ENCODE peak calls at places on chromosomes 1 and 21, in five cellular contexts. Z is fibroblast of pulmonary artery, R is AG04450, O is left ventricle myocardium inferior, B is breast epithelium. D is an unnamed sample.
A peak's percentile ranks its signal among the peaks of the same experiment; 100 is the strongest.

GRCh38 chr1:67085326-67085725 is 31.4 kb upstream of the SLC35D1 start:
- DNase-seq in Z (no peak), R (no peak), O (no peak), B (no peak), D (no peak)

GRCh38 chr1:234555390-234556112 is 54.4 kb downstream of the IRF2BP2 start:
- DNase-seq in Z (no peak), R (no peak), O (no peak), B (peak; percentile 15), D (no peak)

GRCh38 chr1:109482796-109483638 is 688 bp upstream of the ATXN7L2 start:
- DNase-seq in Z (no peak), R (no peak), O (no peak), B (no peak), D (peak; percentile 65)

GRCh38 chr1:40247655-40248054 is at the start of gene TMCO2:
- DNase-seq in Z (no peak), R (no peak), O (no peak), B (no peak), D (no peak)

GRCh38 chr1:41109316-41110263 is 88.1 kb upstream of the SLFNL1 start:
- DNase-seq in Z (peak; percentile 98), R (peak; percentile 73), O (no peak), B (peak; percentile 81), D (no peak)

GRCh38 chr1:116330342-116330652 is 42.7 kb upstream of the ATP1A1 start:
- DNase-seq in Z (no peak), R (no peak), O (no peak), B (no peak), D (no peak)

GRCh38 chr1:173420330-173420806 is 56.8 kb upstream of the PRDX6 start:
- DNase-seq in Z (peak; percentile 86), R (peak; percentile 60), O (peak; percentile 26), B (peak; percentile 27), D (no peak)

GRCh38 chr1:212289262-212290077 is 4.3 kb downstream of the PPP2R5A start:
- DNase-seq in Z (no peak), R (no peak), O (no peak), B (no peak), D (no peak)

GRCh38 chr1:115829023-115829674 is 11.8 kb downstream of the NHLH2 start:
- DNase-seq in Z (peak; percentile 71), R (peak; percentile 27), O (no peak), B (no peak), D (peak; percentile 62)

GRCh38 chr1:246178902-246179301 is 328.2 kb downstream of the SMYD3 start:
- DNase-seq in Z (no peak), R (no peak), O (no peak), B (no peak), D (no peak)

GRCh38 chr1:11198257-11198656 is 9.1 kb downstream of the ANGPTL7 start:
- DNase-seq in Z (no peak), R (no peak), O (no peak), B (no peak), D (no peak)

GRCh38 chr1:176876966-176877515 is 287.5 kb downstream of the ASTN1 start:
- DNase-seq in Z (no peak), R (no peak), O (no peak), B (no peak), D (no peak)

GRCh38 chr1:109151146-109151545 is 37.2 kb downstream of the ELAPOR1 start:
- DNase-seq in Z (peak; percentile 80), R (peak; percentile 44), O (peak; percentile 47), B (peak; percentile 27), D (no peak)

GRCh38 chr1:218135358-218135757 is 149.7 kb upstream of the RRP15 start:
- DNase-seq in Z (no peak), R (no peak), O (no peak), B (no peak), D (no peak)

GRCh38 chr1:240155605-240156004 is 63.9 kb downstream of the FMN2 start:
- DNase-seq in Z (no peak), R (no peak), O (no peak), B (no peak), D (no peak)

GRCh38 chr1:188325211-188325610 is 1496.5 kb downstream of the PLA2G4A start:
- DNase-seq in Z (no peak), R (no peak), O (no peak), B (no peak), D (no peak)

GRCh38 chr1:214584805-214585766 is 17.9 kb upstream of the CENPF start:
- DNase-seq in Z (peak; percentile 76), R (peak; percentile 26), O (no peak), B (no peak), D (no peak)

GRCh38 chr1:45752441-45753052 is 2.1 kb upstream of the IPP start:
- DNase-seq in Z (peak; percentile 28), R (no peak), O (no peak), B (no peak), D (no peak)

GRCh38 chr1:246165826-246166709 is 341.0 kb downstream of the SMYD3 start:
- DNase-seq in Z (no peak), R (no peak), O (no peak), B (no peak), D (no peak)

GRCh38 chr1:19765623-19766022 is 34.1 kb downstream of the TMCO4 start:
- DNase-seq in Z (peak; percentile 88), R (peak; percentile 67), O (no peak), B (no peak), D (no peak)

GRCh38 chr21:42939581-42940413 is 14.4 kb upstream of the ERVH48-1 start:
- DNase-seq in Z (peak; percentile 98), R (peak; percentile 91), O (peak; percentile 48), B (peak; percentile 85), D (peak; percentile 78)
- H3K4me3 ChIP-seq in Z (peak overlapping the region; percentile 19), R (peak overlapping the region; percentile 52), O (peak overlapping the region; percentile 41), B (no peak overlapping the region), D (no peak overlapping the region)

DNA sequence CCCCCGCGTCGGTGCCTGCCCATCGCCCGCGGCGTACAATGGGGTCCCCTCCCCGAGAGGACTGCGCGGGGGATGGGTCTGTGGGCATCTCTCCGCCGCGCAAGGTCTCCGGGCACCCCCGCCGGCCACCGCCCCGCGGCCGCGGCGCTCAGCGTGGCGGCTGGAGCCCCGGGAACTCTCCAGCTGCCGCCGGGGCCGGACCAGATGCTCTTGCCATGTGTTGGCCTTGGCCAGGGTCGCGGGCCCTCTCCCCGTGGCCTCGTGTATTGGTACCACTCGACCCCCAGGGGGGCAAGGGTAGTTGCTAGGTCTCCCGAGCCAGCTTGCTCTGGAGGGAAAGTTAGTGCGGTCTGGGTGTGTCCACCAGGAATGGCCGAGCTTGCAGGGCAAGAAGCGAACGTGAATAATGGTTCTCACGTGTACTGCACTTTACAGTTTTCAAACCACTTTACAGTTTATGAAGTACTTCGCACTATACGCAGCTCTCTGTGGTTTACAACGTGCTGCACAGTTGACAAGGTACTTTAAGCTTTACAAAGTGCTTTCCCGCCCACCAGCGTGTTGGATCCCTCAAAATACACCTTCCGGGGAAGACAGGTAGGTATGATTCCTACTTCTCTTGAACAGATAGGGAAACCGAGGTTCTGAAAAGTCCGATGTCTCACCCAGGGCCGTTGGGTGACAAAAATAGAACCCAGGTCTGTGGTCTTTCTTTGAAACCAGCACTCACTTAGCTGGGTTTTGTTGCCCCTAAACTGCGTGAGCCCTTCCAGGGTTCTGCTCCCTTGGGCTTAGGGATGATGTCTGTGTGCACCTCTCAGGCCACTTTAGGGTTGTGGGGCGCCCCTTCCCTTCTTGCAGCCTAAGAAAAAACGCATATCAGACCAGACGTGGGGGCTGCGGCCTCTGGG is 1.2 kb downstream of the EPHB2 start:
- DNase-seq in Z (peak; percentile 30), R (no peak), O (no peak), B (no peak), D (no peak)
- H3K4me3 ChIP-seq in Z (peak overlapping the region; percentile 54), R (peak overlapping the region; percentile 69), O (peak overlapping the region; percentile 66), B (peak overlapping the region; percentile 48), D (peak overlapping the region; percentile 78)

GRCh38 chr1:14910947-14911721 is 242.4 kb upstream of the TMEM51 start:
- DNase-seq in Z (no peak), R (no peak), O (no peak), B (peak; percentile 97), D (no peak)

GRCh38 chr1:14913475-14914155 is 239.9 kb upstream of the TMEM51 start:
- DNase-seq in Z (no peak), R (no peak), O (no peak), B (peak; percentile 76), D (no peak)

GRCh38 chr1:14914351-14914988 is 239.1 kb upstream of the TMEM51 start:
- DNase-seq in Z (no peak), R (no peak), O (no peak), B (no peak), D (no peak)

GRCh38 chr1:14915356-14916054 is 238.0 kb upstream of the TMEM51 start:
- DNase-seq in Z (peak; percentile 40), R (no peak), O (peak; percentile 32), B (peak; percentile 30), D (no peak)

DNA sequence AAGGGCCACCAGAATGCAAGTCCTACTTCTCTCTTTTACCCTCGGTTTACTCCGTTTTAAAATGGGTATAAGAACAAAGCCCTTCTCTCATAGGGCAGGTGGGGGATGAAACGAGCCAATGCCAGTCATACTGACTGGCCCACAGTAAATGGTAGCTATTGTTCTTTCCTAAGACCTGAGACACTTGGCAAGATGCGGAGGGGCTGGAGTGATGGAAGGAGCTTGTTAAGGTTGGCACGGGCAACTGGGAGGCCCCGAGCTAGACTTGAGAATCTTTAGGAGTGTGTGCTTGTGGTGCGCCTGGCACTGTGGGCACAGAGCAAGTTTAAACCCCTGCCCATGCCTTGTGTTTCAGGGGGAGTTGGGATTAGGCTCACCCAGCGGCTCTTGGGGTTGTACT is 240.7 kb upstream of the TMEM51 start:
- DNase-seq in Z (no peak), R (no peak), O (no peak), B (peak; percentile 85), D (no peak)
- H3K4me3 ChIP-seq in Z (no peak overlapping the region), R (no peak overlapping the region), O (no peak overlapping the region), B (no peak overlapping the region), D (no peak overlapping the region)

DNA sequence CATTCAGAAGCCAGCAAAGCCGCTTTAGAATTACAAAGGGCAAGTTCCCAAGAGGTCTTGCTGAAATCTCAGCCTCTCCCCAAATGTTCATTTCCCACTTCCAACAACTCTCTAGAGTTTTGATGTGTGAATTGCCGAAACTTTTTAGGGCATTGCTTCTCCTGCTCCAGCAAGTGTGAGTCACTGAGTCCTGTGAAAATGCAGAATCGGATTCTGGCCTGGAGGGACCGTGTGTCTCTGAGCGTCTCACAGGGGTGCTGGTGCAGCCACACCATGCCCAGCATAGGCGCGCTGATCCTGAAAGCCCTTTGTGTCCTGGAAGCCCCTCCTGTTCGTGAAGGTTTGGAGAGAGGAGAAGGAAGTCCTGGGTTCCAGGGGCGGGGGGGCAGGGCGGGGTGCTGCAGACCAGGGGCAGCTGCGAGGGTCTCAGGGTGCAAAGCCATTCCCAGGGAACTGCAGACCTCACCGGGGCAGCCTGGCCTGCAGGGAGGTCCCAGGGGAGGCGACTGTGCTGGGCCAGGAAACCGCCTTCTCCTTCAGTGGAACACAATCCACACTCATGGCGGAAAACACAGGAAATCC is 43.7 kb upstream of the ADARB1 start:
- DNase-seq in Z (no peak), R (no peak), O (no peak), B (no peak), D (peak; percentile 76)
- H3K4me3 ChIP-seq in Z (no peak overlapping the region), R (no peak overlapping the region), O (no peak overlapping the region), B (no peak overlapping the region), D (no peak overlapping the region)

D was measured in aorta.